ENCODE peak calls at places on chromosomes 7 and 10, in ten cellular contexts. D, B, G, L, W, S, K, C, H and Z are unnamed samples.

GRCh38 chr10:86218160-86218559 is 148.4 kb downstream of the GRID1 start:
- DNase-seq in D (no peak), K (no peak), S (no peak), W (no peak), C (no peak), B (no peak), G (no peak), H (no peak), L (no peak), Z (no peak)

GRCh38 chr7:101386558-101387199 is 24.0 kb downstream of the COL26A1 start:
- DNase-seq in D (no peak), W (no peak), H (peak; percentile 96), G (peak; percentile 47), B (no peak), K (peak; percentile 8), L (no peak), C (no peak), S (no peak), Z (no peak)

GRCh38 chr7:82805527-82805960 is 357.1 kb downstream of the PCLO start:
- DNase-seq in S (peak; percentile 48), H (no peak), G (peak; percentile 76), C (no peak), L (peak; percentile 77), W (no peak), B (no peak), D (no peak), K (peak; percentile 94), Z (no peak)

GRCh38 chr7:98808751-98809460 is 60.9 kb downstream of the TMEM130 start:
- DNase-seq in S (no peak), W (no peak), B (no peak), C (no peak), K (no peak), D (no peak), G (no peak), H (no peak), L (no peak), Z (no peak)

GRCh38 chr10:100733319-100733718 is 12.1 kb upstream of the PAX2 start:
- DNase-seq in W (no peak), B (no peak), H (peak; percentile 48), K (no peak), G (no peak), S (no peak), C (no peak), D (no peak), L (no peak), Z (no peak)

GRCh38 chr7:138514044-138514443 is 54.0 kb downstream of the TRIM24 start:
- DNase-seq in B (no peak), K (no peak), D (no peak), W (no peak), S (no peak), G (no peak), H (no peak), L (no peak), C (no peak), Z (no peak)

GRCh38 chr7:99762680-99763327 is 21.2 kb downstream of the CYP3A4 start:
- DNase-seq in S (peak; percentile 57), W (no peak), C (no peak), K (no peak), H (no peak), D (no peak), L (peak; percentile 72), B (no peak), G (peak; percentile 95), Z (no peak)

GRCh38 chr7:93231264-93231663 is 902 bp upstream of the VPS50 start:
- DNase-seq in H (no peak), G (no peak), W (no peak), K (no peak), L (no peak), S (peak; percentile 57), D (no peak), C (no peak), B (no peak), Z (no peak)

GRCh38 chr7:71404701-71405345 is 272.9 kb downstream of the GALNT17 start:
- DNase-seq in D (no peak), S (no peak), C (no peak), K (no peak), W (no peak), B (no peak), G (no peak), L (no peak), H (no peak), Z (no peak)

GRCh38 chr10:76433161-76434005 is 1002.0 kb downstream of the LRMDA start:
- DNase-seq in S (peak; percentile 14), C (no peak), D (no peak), G (no peak), W (peak; percentile 77), K (no peak), L (peak; percentile 68), H (peak; percentile 83), B (no peak), Z (peak; percentile 91)